ENCODE peak calls at places on chromosome 3, in five cellular contexts. E, P, Q, V and Z are unnamed samples.

GRCh38 chr3:139935866-139936817 is 1.2 kb downstream of the CLSTN2 start:
- DNase-seq in E (peak; percentile 70), P (no peak), Q (no peak), V (no peak), Z (no peak)

GRCh38 chr3:123386477-123387040 is 62.3 kb downstream of the ADCY5 start:
- DNase-seq in E (no peak), P (peak; percentile 7), Q (no peak), V (no peak), Z (no peak)

GRCh38 chr3:4359805-4360502 is 56.8 kb downstream of the SETMAR start:
- DNase-seq in E (no peak), P (no peak), Q (no peak), V (no peak), Z (no peak)

GRCh38 chr3:123372789-123373534 is 75.9 kb downstream of the ADCY5 start:
- DNase-seq in E (no peak), P (no peak), Q (no peak), V (no peak), Z (no peak)

GRCh38 chr3:23017800-23018199 is 185.3 kb upstream of the UBE2E2 start:
- DNase-seq in E (no peak), P (peak; percentile 33), Q (no peak), V (no peak), Z (no peak)

GRCh38 chr3:177602601-177603136 is 405.4 kb upstream of the TBL1XR1 start:
- DNase-seq in E (no peak), P (peak; percentile 31), Q (no peak), V (no peak), Z (no peak)

GRCh38 chr3:52325686-52326085 is 9.6 kb downstream of the DNAH1 start:
- DNase-seq in E (no peak), P (no peak), Q (no peak), V (no peak), Z (no peak)

GRCh38 chr3:156217674-156218352 is 97.4 kb downstream of the KCNAB1 start:
- DNase-seq in E (no peak), P (peak; percentile 36), Q (no peak), V (no peak), Z (no peak)

GRCh38 chr3:158057666-158058065 is 48.6 kb downstream of the SHOX2 start:
- DNase-seq in E (no peak), P (no peak), Q (no peak), V (no peak), Z (no peak)

GRCh38 chr3:143294183-143294582 is 174.6 kb downstream of the CHST2 start:
- DNase-seq in E (no peak), P (no peak), Q (no peak), V (no peak), Z (no peak)

GRCh38 chr3:12423918-12424634 is 60.2 kb upstream of the TSEN2 start:
- DNase-seq in E (peak; percentile 40), P (peak; percentile 58), Q (no peak), V (no peak), Z (no peak)

GRCh38 chr3:169811606-169812123 is 1.0 kb upstream of the LRRIQ4 start:
- DNase-seq in E (no peak), P (peak; percentile 91), Q (no peak), V (no peak), Z (no peak)

GRCh38 chr3:127038476-127038875 is 55.6 kb downstream of the PLXNA1 start:
- DNase-seq in E (no peak), P (no peak), Q (no peak), V (no peak), Z (no peak)

GRCh38 chr3:44421280-44421679 is 56.2 kb downstream of the ZNF445 start:
- DNase-seq in E (no peak), P (no peak), Q (no peak), V (no peak), Z (no peak)

GRCh38 chr3:129651316-129652202 is 45.1 kb upstream of the PLXND1 start:
- DNase-seq in E (no peak), P (peak; percentile 78), Q (peak; percentile 53), V (no peak), Z (no peak)

GRCh38 chr3:159486580-159486979 is 502.1 kb upstream of the IL12A start:
- DNase-seq in E (no peak), P (peak; percentile 8), Q (peak; percentile 2), V (no peak), Z (peak; percentile 2)

GRCh38 chr3:187198490-187198889 is 1.2 kb downstream of the RTP1 start:
- DNase-seq in E (no peak), P (no peak), Q (no peak), V (no peak), Z (no peak)

GRCh38 chr3:101077361-101078011 is 84.3 kb upstream of the ABI3BP start:
- DNase-seq in E (no peak), P (peak; percentile 58), Q (peak; percentile 16), V (no peak), Z (no peak)

GRCh38 chr3:11576453-11576852 is 67.3 kb downstream of the VGLL4 start:
- DNase-seq in E (no peak), P (no peak), Q (no peak), V (no peak), Z (no peak)

GRCh38 chr3:12370758-12371157 is 81.9 kb downstream of the PPARG start:
- DNase-seq in E (peak; percentile 2), P (peak; percentile 36), Q (peak; percentile 23), V (no peak), Z (peak; percentile 37)

GRCh38 chr3:54999159-54999558 is 71.3 kb upstream of the LRTM1 start:
- DNase-seq in E (no peak), P (peak; percentile 86), Q (peak; percentile 27), V (peak; percentile 11), Z (peak; percentile 2)

GRCh38 chr3:55271549-55271948 is 215.6 kb downstream of the WNT5A start:
- DNase-seq in E (no peak), P (no peak), Q (no peak), V (no peak), Z (no peak)

GRCh38 chr3:135432402-135432801 is 533.1 kb upstream of the PPP2R3A start:
- DNase-seq in E (no peak), P (no peak), Q (no peak), V (no peak), Z (no peak)

GRCh38 chr3:20128378-20128777 is 57.6 kb downstream of the SGO1 start:
- DNase-seq in E (no peak), P (no peak), Q (no peak), V (no peak), Z (no peak)

GRCh38 chr3:45041666-45042065 is 15.6 kb downstream of the CLEC3B start:
- DNase-seq in E (no peak), P (no peak), Q (no peak), V (no peak), Z (no peak)

GRCh38 chr3:62013931-62014330 is 359.4 kb downstream of the FEZF2 start:
- DNase-seq in E (no peak), P (no peak), Q (no peak), V (no peak), Z (no peak)

GRCh38 chr3:42699511-42699971 is 3.1 kb downstream of the HHATL start:
- DNase-seq in E (peak; percentile 27), P (no peak), Q (no peak), V (peak; percentile 10), Z (no peak)

GRCh38 chr3:174620138-174620537 is 239.0 kb upstream of the NAALADL2 start:
- DNase-seq in E (no peak), P (no peak), Q (no peak), V (no peak), Z (no peak)

GRCh38 chr3:39978293-39978692 is 168.9 kb downstream of the MYRIP start:
- DNase-seq in E (no peak), P (no peak), Q (no peak), V (no peak), Z (no peak)

GRCh38 chr3:140207541-140207940 is 272.6 kb downstream of the CLSTN2 start:
- DNase-seq in E (no peak), P (no peak), Q (no peak), V (no peak), Z (no peak)

GRCh38 chr3:113438224-113438623 is 3.1 kb downstream of the CFAP44 start:
- DNase-seq in E (no peak), P (no peak), Q (no peak), V (no peak), Z (no peak)

GRCh38 chr3:179244874-179245273 is 6.0 kb downstream of the KCNMB3 start:
- DNase-seq in E (no peak), P (peak; percentile 63), Q (no peak), V (no peak), Z (no peak)

GRCh38 chr3:9970020-9970652 is 16.5 kb downstream of the EMC3 start:
- DNase-seq in E (no peak), P (peak; percentile 83), Q (no peak), V (no peak), Z (no peak)

GRCh38 chr3:120688121-120688520 is 6.1 kb upstream of the HGD start:
- DNase-seq in E (no peak), P (peak; percentile 79), Q (no peak), V (no peak), Z (no peak)

GRCh38 chr3:186097663-186098451 is 11.0 kb downstream of the ETV5 start:
- DNase-seq in E (peak; percentile 84), P (peak; percentile 78), Q (peak; percentile 75), V (peak; percentile 44), Z (peak; percentile 99)

DNA sequence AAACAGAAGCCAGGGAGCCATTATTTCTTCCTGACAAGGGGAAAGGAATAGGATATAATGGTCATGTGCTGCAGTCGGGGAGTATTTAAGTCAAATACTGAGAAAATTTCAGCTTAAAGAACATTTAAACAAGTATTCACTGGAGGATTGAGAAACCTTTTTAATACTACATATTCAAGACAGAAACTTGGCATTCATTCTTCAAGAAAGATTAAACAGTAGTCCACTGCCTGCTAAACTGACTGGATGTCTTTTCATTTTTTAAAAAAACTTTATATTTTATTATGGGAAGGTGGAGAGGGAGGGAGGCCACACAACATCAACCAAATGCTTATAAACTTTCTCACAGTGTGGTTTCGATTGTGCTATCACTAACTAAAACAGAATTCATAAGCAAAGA is 107.4 kb upstream of the CBLB start:
- DNase-seq in E (no peak), P (peak; percentile 20), Q (no peak), V (no peak), Z (no peak)
- TF ChIP-seq RFX5 in E (no peak), P (no peak), Q (no peak), V (no peak), Z (no peak)

GRCh38 chr3:72957303-72957702 is 39.3 kb upstream of the PPP4R2 start:
- DNase-seq in E (no peak), P (no peak), Q (no peak), V (no peak), Z (peak; percentile 95)
- TF ChIP-seq RFX5 in E (no peak), P (no peak), Q (no peak), V (no peak), Z (no peak)

GRCh38 chr3:133991209-133991608 is 38.5 kb downstream of the SLCO2A1 start:
- DNase-seq in E (no peak), P (no peak), Q (no peak), V (no peak), Z (no peak)
- TF ChIP-seq RFX5 in E (no peak), P (no peak), Q (no peak), V (no peak), Z (no peak)

GRCh38 chr3:46968783-46969428 is 7.6 kb downstream of the CCDC12 start:
- DNase-seq in E (no peak), P (no peak), Q (no peak), V (no peak), Z (no peak)

GRCh38 chr3:46972396-46972795 is 4.1 kb downstream of the CCDC12 start:
- DNase-seq in E (no peak), P (no peak), Q (no peak), V (no peak), Z (no peak)

GRCh38 chr3:46971151-46971550 is 5.4 kb downstream of the CCDC12 start:
- DNase-seq in E (no peak), P (no peak), Q (no peak), V (no peak), Z (no peak)

GRCh38 chr3:46970391-46971091 is 6.0 kb downstream of the CCDC12 start:
- DNase-seq in E (no peak), P (no peak), Q (no peak), V (peak; percentile 63), Z (peak; percentile 96)

GRCh38 chr3:46971742-46972141 is 4.8 kb downstream of the CCDC12 start:
- DNase-seq in E (no peak), P (no peak), Q (no peak), V (peak; percentile 73), Z (no peak)
- TF ChIP-seq RFX5 in E (no peak), P (no peak), Q (no peak), V (no peak), Z (no peak)